ENCODE peak calls at places on chromosomes 16 and 17, in six cellular contexts. V is CD8-positive, alpha-beta memory T cell; B is M059J; S is mesendoderm; F is A172; M is cardiac muscle cell. X is an unnamed sample.

GRCh38 chr16:54370653-54371052 is 84.1 kb upstream of the IRX3 start:
- DNase-seq in V (no peak), B (no peak), S (peak), F (no peak), M (peak), X (peak)

GRCh38 chr16:30775381-30776099 is 11.5 kb downstream of the ZNF629 start:
- DNase-seq in V (peak), B (peak), S (peak), F (no peak), M (peak), X (peak)

GRCh38 chr16:83095926-83096692 is 469.3 kb downstream of the CDH13 start:
- DNase-seq in V (no peak), B (peak), S (no peak), F (no peak), M (no peak), X (no peak)

GRCh38 chr17:48757524-48757961 is 29.0 kb upstream of the HOXB13 start:
- DNase-seq in V (no peak), B (peak), S (no peak), F (peak), M (no peak), X (no peak)

GRCh38 chr16:58155839-58156238 is 26.7 kb upstream of the CFAP20 start:
- DNase-seq in V (no peak), B (no peak), S (no peak), F (no peak), M (no peak), X (no peak)

GRCh38 chr16:2422123-2422867 is 7.0 kb upstream of the CCNF start:
- DNase-seq in V (no peak), B (no peak), S (no peak), F (no peak), M (no peak), X (no peak)

GRCh38 chr17:79625706-79626105 is 14.9 kb upstream of the RBFOX3 start:
- DNase-seq in V (no peak), B (no peak), S (no peak), F (no peak), M (no peak), X (no peak)

GRCh38 chr17:17613708-17614114 is 22.2 kb upstream of the PEMT start:
- DNase-seq in V (peak), B (peak), S (peak), F (peak), M (peak), X (peak)

GRCh38 chr17:75242461-75243042 is 18.9 kb downstream of the GGA3 start:
- DNase-seq in V (peak), B (no peak), S (no peak), F (no peak), M (no peak), X (no peak)

GRCh38 chr16:84043486-84044107 is 1.0 kb upstream of the SLC38A8 start:
- DNase-seq in V (no peak), B (no peak), S (peak), F (no peak), M (no peak), X (peak)

GRCh38 chr17:74296548-74296936 is 22.5 kb downstream of the DNAI2 start:
- DNase-seq in V (no peak), B (peak), S (peak), F (peak), M (peak), X (peak)

GRCh38 chr16:89096768-89097527 is 3.3 kb downstream of the ACSF3 start:
- DNase-seq in V (peak), B (no peak), S (no peak), F (no peak), M (no peak), X (no peak)

GRCh38 chr17:21452377-21453143 is 76.4 kb downstream of the KCNJ12 start:
- DNase-seq in V (no peak), B (peak), S (peak), F (no peak), M (peak), X (peak)